ENCODE peak calls at places on chromosomes 5 and 9, in seven cellular contexts. One of them, this sample, is unnamed.

GRCh38 chr9:99693888-99694287 is 127.8 kb upstream of the NR4A3 start:
- DNase-seq in mesenchymal stem cell: no peak
- DNase-seq in H1: no peak
- DNase-seq in neuronal stem cell: no peak
- DNase-seq in IMR-90: no peak
- DNase-seq in trophoblast cell: no peak
- DNase-seq in H9: no peak
- DNase-seq in this sample: no peak

GRCh38 chr5:55580042-55580441 is 45.3 kb upstream of the PLPP1 start:
- DNase-seq in mesenchymal stem cell: no peak
- DNase-seq in H1: no peak
- DNase-seq in neuronal stem cell: no peak
- DNase-seq in IMR-90: no peak
- DNase-seq in trophoblast cell: no peak
- DNase-seq in H9: no peak
- DNase-seq in this sample: no peak

GRCh38 chr9:20271107-20271506 is 351.2 kb downstream of the MLLT3 start:
- DNase-seq in mesenchymal stem cell: no peak
- DNase-seq in H1: no peak
- DNase-seq in neuronal stem cell: no peak
- DNase-seq in IMR-90: no peak
- DNase-seq in trophoblast cell: no peak
- DNase-seq in H9: no peak
- DNase-seq in this sample: no peak

GRCh38 chr9:79263666-79264460 is 307.9 kb upstream of the TLE4 start:
- DNase-seq in mesenchymal stem cell: peak
- DNase-seq in H1: no peak
- DNase-seq in neuronal stem cell: no peak
- DNase-seq in IMR-90: peak
- DNase-seq in trophoblast cell: no peak
- DNase-seq in H9: no peak
- DNase-seq in this sample: no peak

GRCh38 chr5:104062495-104063377 is 500.1 kb upstream of the NUDT12 start:
- DNase-seq in mesenchymal stem cell: no peak
- DNase-seq in H1: no peak
- DNase-seq in neuronal stem cell: no peak
- DNase-seq in IMR-90: no peak
- DNase-seq in trophoblast cell: no peak
- DNase-seq in H9: peak
- DNase-seq in this sample: no peak

GRCh38 chr9:128118472-128118857 is 9.1 kb downstream of the PTGES2 start:
- DNase-seq in mesenchymal stem cell: no peak
- DNase-seq in H1: no peak
- DNase-seq in neuronal stem cell: no peak
- DNase-seq in IMR-90: no peak
- DNase-seq in trophoblast cell: no peak
- DNase-seq in H9: no peak
- DNase-seq in this sample: no peak

GRCh38 chr9:81687521-81688261 is 1.7 kb downstream of the TLE1 start:
- DNase-seq in mesenchymal stem cell: peak
- DNase-seq in H1: no peak
- DNase-seq in neuronal stem cell: peak
- DNase-seq in IMR-90: no peak
- DNase-seq in trophoblast cell: peak
- DNase-seq in H9: peak
- DNase-seq in this sample: peak

GRCh38 chr9:130462685-130463084 is 17.9 kb downstream of the ASS1 start:
- DNase-seq in mesenchymal stem cell: no peak
- DNase-seq in H1: no peak
- DNase-seq in neuronal stem cell: no peak
- DNase-seq in IMR-90: no peak
- DNase-seq in trophoblast cell: no peak
- DNase-seq in H9: no peak
- DNase-seq in this sample: no peak

GRCh38 chr9:21504113-21504512 is 22.0 kb upstream of the IFNE start:
- DNase-seq in mesenchymal stem cell: no peak
- DNase-seq in H1: no peak
- DNase-seq in neuronal stem cell: no peak
- DNase-seq in IMR-90: peak
- DNase-seq in trophoblast cell: no peak
- DNase-seq in H9: no peak
- DNase-seq in this sample: no peak

GRCh38 chr5:115657883-115658233 is 32.0 kb upstream of the TMED7 start:
- DNase-seq in mesenchymal stem cell: peak
- DNase-seq in H1: no peak
- DNase-seq in neuronal stem cell: no peak
- DNase-seq in IMR-90: peak
- DNase-seq in trophoblast cell: peak
- DNase-seq in H9: no peak
- DNase-seq in this sample: no peak

GRCh38 chr5:150255659-150256415 is 33.7 kb downstream of the CAMK2A start:
- DNase-seq in mesenchymal stem cell: peak
- DNase-seq in H1: no peak
- DNase-seq in neuronal stem cell: peak
- DNase-seq in IMR-90: peak
- DNase-seq in trophoblast cell: no peak
- DNase-seq in H9: no peak
- DNase-seq in this sample: peak

GRCh38 chr5:111384220-111384619 is 128.1 kb downstream of the STARD4 start:
- DNase-seq in mesenchymal stem cell: no peak
- DNase-seq in H1: no peak
- DNase-seq in neuronal stem cell: no peak
- DNase-seq in IMR-90: no peak
- DNase-seq in trophoblast cell: no peak
- DNase-seq in H9: no peak
- DNase-seq in this sample: peak

GRCh38 chr5:109062669-109063068 is 315.0 kb downstream of the FER start:
- DNase-seq in mesenchymal stem cell: no peak
- DNase-seq in H1: no peak
- DNase-seq in neuronal stem cell: no peak
- DNase-seq in IMR-90: no peak
- DNase-seq in trophoblast cell: no peak
- DNase-seq in H9: no peak
- DNase-seq in this sample: no peak

GRCh38 chr9:127526655-127527559 is 75.6 kb downstream of the LRSAM1 start:
- DNase-seq in mesenchymal stem cell: no peak
- DNase-seq in H1: no peak
- DNase-seq in neuronal stem cell: no peak
- DNase-seq in IMR-90: no peak
- DNase-seq in trophoblast cell: peak
- DNase-seq in H9: no peak
- DNase-seq in this sample: peak

GRCh38 chr5:86909461-86909881 is 291.7 kb downstream of the COX7C start:
- DNase-seq in mesenchymal stem cell: peak
- DNase-seq in H1: no peak
- DNase-seq in neuronal stem cell: no peak
- DNase-seq in IMR-90: peak
- DNase-seq in trophoblast cell: peak
- DNase-seq in H9: no peak
- DNase-seq in this sample: peak

GRCh38 chr9:79335987-79336386 is 235.8 kb upstream of the TLE4 start:
- DNase-seq in mesenchymal stem cell: no peak
- DNase-seq in H1: no peak
- DNase-seq in neuronal stem cell: no peak
- DNase-seq in IMR-90: no peak
- DNase-seq in trophoblast cell: no peak
- DNase-seq in H9: no peak
- DNase-seq in this sample: no peak

GRCh38 chr5:171855798-171856772 is 70.5 kb downstream of the SMIM23 start:
- DNase-seq in mesenchymal stem cell: peak
- DNase-seq in H1: no peak
- DNase-seq in neuronal stem cell: no peak
- DNase-seq in IMR-90: peak
- DNase-seq in trophoblast cell: no peak
- DNase-seq in H9: no peak
- DNase-seq in this sample: no peak

GRCh38 chr5:107277485-107278040 is 393.2 kb downstream of the EFNA5 start:
- DNase-seq in mesenchymal stem cell: no peak
- DNase-seq in H1: no peak
- DNase-seq in neuronal stem cell: no peak
- DNase-seq in IMR-90: no peak
- DNase-seq in trophoblast cell: no peak
- DNase-seq in H9: no peak
- DNase-seq in this sample: no peak

GRCh38 chr5:141430332-141431113 is at the start of gene PCDHGA12:
- DNase-seq in mesenchymal stem cell: no peak
- DNase-seq in H1: no peak
- DNase-seq in neuronal stem cell: no peak
- DNase-seq in IMR-90: peak
- DNase-seq in trophoblast cell: no peak
- DNase-seq in H9: no peak
- DNase-seq in this sample: no peak

GRCh38 chr5:104942735-104943134 is 1380.1 kb upstream of the NUDT12 start:
- DNase-seq in mesenchymal stem cell: peak
- DNase-seq in H1: no peak
- DNase-seq in neuronal stem cell: peak
- DNase-seq in IMR-90: no peak
- DNase-seq in trophoblast cell: peak
- DNase-seq in H9: no peak
- DNase-seq in this sample: peak

GRCh38 chr5:158538506-158539074 is 561.1 kb downstream of the EBF1 start:
- DNase-seq in mesenchymal stem cell: no peak
- DNase-seq in H1: peak
- DNase-seq in neuronal stem cell: no peak
- DNase-seq in IMR-90: no peak
- DNase-seq in trophoblast cell: no peak
- DNase-seq in H9: peak
- DNase-seq in this sample: peak

GRCh38 chr5:178192244-178192643 is 5.1 kb upstream of the GMCL2 start:
- DNase-seq in mesenchymal stem cell: no peak
- DNase-seq in H1: no peak
- DNase-seq in neuronal stem cell: no peak
- DNase-seq in IMR-90: no peak
- DNase-seq in trophoblast cell: no peak
- DNase-seq in H9: no peak
- DNase-seq in this sample: no peak

GRCh38 chr5:133993563-133993962 is 11.2 kb downstream of the VDAC1 start:
- DNase-seq in mesenchymal stem cell: no peak
- DNase-seq in H1: no peak
- DNase-seq in neuronal stem cell: no peak
- DNase-seq in IMR-90: no peak
- DNase-seq in trophoblast cell: no peak
- DNase-seq in H9: no peak
- DNase-seq in this sample: no peak

GRCh38 chr9:121529237-121529987 is 29.8 kb upstream of the GGTA1 start:
- DNase-seq in mesenchymal stem cell: peak
- DNase-seq in H1: no peak
- DNase-seq in neuronal stem cell: no peak
- DNase-seq in IMR-90: peak
- DNase-seq in trophoblast cell: no peak
- DNase-seq in H9: no peak
- DNase-seq in this sample: no peak

GRCh38 chr9:88539246-88539645 is 4.3 kb downstream of the NXNL2 start:
- DNase-seq in mesenchymal stem cell: no peak
- DNase-seq in H1: no peak
- DNase-seq in neuronal stem cell: no peak
- DNase-seq in IMR-90: no peak
- DNase-seq in trophoblast cell: peak
- DNase-seq in H9: no peak
- DNase-seq in this sample: no peak

GRCh38 chr9:133367221-133367620 is 8.6 kb downstream of the SURF4 start:
- DNase-seq in mesenchymal stem cell: no peak
- DNase-seq in H1: no peak
- DNase-seq in neuronal stem cell: no peak
- DNase-seq in IMR-90: no peak
- DNase-seq in trophoblast cell: no peak
- DNase-seq in H9: no peak
- DNase-seq in this sample: no peak
- H2BK5ac ChIP-seq in mesenchymal stem cell: no peak
- H2BK5ac ChIP-seq in H1: no peak
- H2BK5ac ChIP-seq in neuronal stem cell: no peak
- H2BK5ac ChIP-seq in IMR-90: no peak
- H2BK5ac ChIP-seq in trophoblast cell: no peak
- H2BK5ac ChIP-seq in H9: no peak
- H2BK5ac ChIP-seq in this sample: no peak

GRCh38 chr5:154895606-154896561 is 37.5 kb downstream of the CNOT8 start:
- DNase-seq in mesenchymal stem cell: no peak
- DNase-seq in H1: no peak
- DNase-seq in neuronal stem cell: no peak
- DNase-seq in IMR-90: no peak
- DNase-seq in trophoblast cell: no peak
- DNase-seq in H9: no peak
- DNase-seq in this sample: no peak
- H2BK5ac ChIP-seq in mesenchymal stem cell: no peak
- H2BK5ac ChIP-seq in H1: no peak
- H2BK5ac ChIP-seq in neuronal stem cell: no peak
- H2BK5ac ChIP-seq in IMR-90: no peak
- H2BK5ac ChIP-seq in trophoblast cell: no peak
- H2BK5ac ChIP-seq in H9: no peak
- H2BK5ac ChIP-seq in this sample: no peak

DNA sequence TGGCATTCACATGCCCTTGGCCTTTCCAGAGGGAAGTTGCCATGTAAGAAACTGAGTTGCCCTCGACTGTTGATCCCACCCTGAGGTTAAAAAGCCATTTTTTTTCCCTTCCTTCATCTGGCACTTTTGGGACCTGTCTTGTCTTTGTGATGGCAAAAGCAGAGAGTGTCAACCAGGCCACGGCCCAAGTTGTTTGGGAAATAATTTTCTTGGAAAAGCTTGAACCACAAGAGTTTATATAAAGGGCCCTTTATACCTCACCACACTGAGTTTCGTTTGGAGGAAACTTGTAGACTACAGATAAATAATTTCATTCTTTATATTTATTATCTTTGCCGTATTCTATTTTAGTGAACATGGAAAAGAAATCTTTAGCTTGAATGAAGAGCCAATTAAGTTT is 34.3 kb downstream of the ACTBL2 start:
- DNase-seq in mesenchymal stem cell: no peak
- DNase-seq in H1: no peak
- DNase-seq in neuronal stem cell: no peak
- DNase-seq in IMR-90: no peak
- DNase-seq in trophoblast cell: no peak
- DNase-seq in H9: no peak
- DNase-seq in this sample: no peak
- H2BK5ac ChIP-seq in mesenchymal stem cell: no peak
- H2BK5ac ChIP-seq in H1: no peak
- H2BK5ac ChIP-seq in neuronal stem cell: no peak
- H2BK5ac ChIP-seq in IMR-90: peak
- H2BK5ac ChIP-seq in trophoblast cell: no peak
- H2BK5ac ChIP-seq in H9: no peak
- H2BK5ac ChIP-seq in this sample: no peak

DNA sequence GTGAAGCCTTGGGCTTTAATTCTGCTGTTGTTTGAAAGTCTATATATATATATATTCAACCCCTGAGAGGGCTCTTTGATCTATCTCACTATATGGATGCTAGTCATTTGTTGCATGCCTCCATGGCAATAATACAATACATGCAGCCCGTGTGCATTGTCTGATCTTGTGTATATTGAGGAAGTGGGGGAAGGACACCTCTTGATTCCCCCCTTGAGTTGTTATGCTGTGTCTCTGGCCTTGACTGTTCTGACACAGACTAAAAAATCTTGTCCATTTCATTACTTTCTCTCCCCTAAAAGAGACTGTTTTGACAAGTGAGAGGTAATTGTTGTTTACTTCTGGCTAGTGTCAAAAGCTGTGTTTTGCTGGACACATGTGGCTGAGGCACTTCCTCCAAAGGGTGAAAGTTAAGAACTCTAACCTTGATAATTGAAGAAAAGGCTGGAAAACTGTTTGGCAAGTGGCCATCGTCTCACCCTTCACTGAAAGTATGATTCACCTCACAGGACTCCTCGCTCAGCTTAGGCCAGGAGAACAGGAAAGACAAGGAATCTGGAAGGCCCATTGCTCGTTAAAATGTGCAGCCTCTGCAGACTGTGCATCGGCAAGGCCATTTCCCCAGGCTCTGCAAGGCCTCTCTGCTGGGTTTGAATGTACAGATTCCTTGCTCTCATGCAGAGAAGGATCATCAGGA is 304.0 kb downstream of the PRELID2 start:
- DNase-seq in mesenchymal stem cell: peak
- DNase-seq in H1: no peak
- DNase-seq in neuronal stem cell: no peak
- DNase-seq in IMR-90: peak
- DNase-seq in trophoblast cell: peak
- DNase-seq in H9: no peak
- DNase-seq in this sample: no peak
- H2BK5ac ChIP-seq in mesenchymal stem cell: peak
- H2BK5ac ChIP-seq in H1: no peak
- H2BK5ac ChIP-seq in neuronal stem cell: no peak
- H2BK5ac ChIP-seq in IMR-90: peak
- H2BK5ac ChIP-seq in trophoblast cell: no peak
- H2BK5ac ChIP-seq in H9: no peak
- H2BK5ac ChIP-seq in this sample: no peak

This sample was measured in mesendoderm.